ENCODE peak calls at places on chromosome 15, in four cellular contexts. E is body of pancreas, C is heart left ventricle, T is GM12878. A is an unnamed sample.
A peak's percentile ranks its signal among the peaks of the same experiment; 100 is the strongest.

GRCh38 chr15:39976291-39977274 is 42.7 kb downstream of the EIF2AK4 start:
- DNase-seq in E (peak; percentile 46), C (peak; percentile 63), T (no peak), A (peak; percentile 92)

GRCh38 chr15:78327442-78327841 is 12.7 kb upstream of the CRABP1 start:
- DNase-seq in E (no peak), C (no peak), T (no peak), A (no peak)

GRCh38 chr15:43911235-43911661 is 84.4 kb downstream of the WDR76 start:
- DNase-seq in E (no peak), C (peak; percentile 46), T (no peak), A (no peak)

GRCh38 chr15:63818191-63818590 is 15.6 kb downstream of the HERC1 start:
- DNase-seq in E (peak; percentile 45), C (no peak), T (no peak), A (no peak)

GRCh38 chr15:100879046-100879445 is 585 bp upstream of the ALDH1A3 start:
- DNase-seq in E (peak; percentile 28), C (no peak), T (no peak), A (no peak)

GRCh38 chr15:40398413-40398873 is 7.2 kb upstream of the IVD start:
- DNase-seq in E (no peak), C (no peak), T (peak; percentile 58), A (no peak)

GRCh38 chr15:68674975-68675374 is 96.2 kb downstream of the CORO2B start:
- DNase-seq in E (no peak), C (no peak), T (peak; percentile 4), A (no peak)

GRCh38 chr15:74253276-74253921 is 17.3 kb downstream of the CCDC33 start:
- DNase-seq in E (no peak), C (no peak), T (no peak), A (no peak)

GRCh38 chr15:86001200-86001599 is 78.5 kb upstream of the AGBL1 start:
- DNase-seq in E (no peak), C (no peak), T (no peak), A (no peak)

GRCh38 chr15:64001148-64001547 is 45.1 kb downstream of the DAPK2 start:
- DNase-seq in E (no peak), C (no peak), T (no peak), A (no peak)

GRCh38 chr15:53862371-53862770 is 102.9 kb upstream of the WDR72 start:
- DNase-seq in E (no peak), C (no peak), T (no peak), A (no peak)

GRCh38 chr15:64938192-64938591 is 26.5 kb downstream of the ANKDD1A start:
- DNase-seq in E (no peak), C (no peak), T (no peak), A (no peak)

GRCh38 chr15:74426404-74427281 is 7.1 kb downstream of the SEMA7A start:
- DNase-seq in E (no peak), C (no peak), T (no peak), A (no peak)

GRCh38 chr15:20376872-20377271 is 164.7 kb downstream of the GOLGA6L6 start:
- DNase-seq in E (no peak), C (no peak), T (no peak), A (no peak)

GRCh38 chr15:41492597-41493204 is 973 bp upstream of the ITPKA start:
- DNase-seq in E (no peak), C (no peak), T (no peak), A (no peak)

GRCh38 chr15:26731965-26732364 is 40.9 kb downstream of the GABRB3 start:
- DNase-seq in E (no peak), C (no peak), T (no peak), A (no peak)

GRCh38 chr15:74616020-74616939 is 644 bp downstream of the CLK3 start:
- DNase-seq in E (peak; percentile 84), C (peak; percentile 85), T (no peak), A (peak; percentile 89)

GRCh38 chr15:67801142-67801541 is 24.2 kb upstream of the SKOR1 start:
- DNase-seq in E (no peak), C (no peak), T (no peak), A (no peak)

GRCh38 chr15:32033186-32033890 is 3.0 kb downstream of the CHRNA7 start:
- DNase-seq in E (peak; percentile 59), C (no peak), T (no peak), A (no peak)

GRCh38 chr15:78873796-78874761 is 1.4 kb downstream of the MORF4L1 start:
- DNase-seq in E (peak; percentile 43), C (no peak), T (no peak), A (no peak)

GRCh38 chr15:80977627-80978036 is 12.0 kb downstream of the MESD start:
- DNase-seq in E (peak; percentile 70), C (peak; percentile 58), T (no peak), A (peak; percentile 74)

GRCh38 chr15:94324117-94324826 is 92.9 kb downstream of the MCTP2 start:
- DNase-seq in E (peak; percentile 53), C (no peak), T (peak; percentile 45), A (no peak)

GRCh38 chr15:70504305-70504951 is 258.9 kb downstream of the UACA start:
- DNase-seq in E (peak; percentile 44), C (peak; percentile 73), T (no peak), A (peak; percentile 78)

GRCh38 chr15:53974813-53975212 is 3.4 kb upstream of the UNC13C start:
- DNase-seq in E (no peak), C (no peak), T (no peak), A (no peak)

GRCh38 chr15:78749831-78750230 is 61.4 kb downstream of the ADAMTS7 start:
- DNase-seq in E (no peak), C (no peak), T (no peak), A (peak; percentile 83)

GRCh38 chr15:31149987-31150386 is 48.5 kb upstream of the TRPM1 start:
- DNase-seq in E (no peak), C (no peak), T (no peak), A (no peak)

GRCh38 chr15:60660290-60661051 is 181.5 kb upstream of the ICE2 start:
- DNase-seq in E (no peak), C (no peak), T (no peak), A (no peak)

GRCh38 chr15:59516655-59517461 is 78.9 kb downstream of the FAM81A start:
- DNase-seq in E (no peak), C (no peak), T (no peak), A (no peak)

GRCh38 chr15:59105839-59106238 is 893 bp downstream of the CCNB2 start:
- DNase-seq in E (no peak), C (no peak), T (no peak), A (no peak)

GRCh38 chr15:84983299-84983698 is 1.6 kb downstream of the PDE8A start:
- DNase-seq in E (no peak), C (no peak), T (no peak), A (no peak)

GRCh38 chr15:84982301-84982920 is 755 bp downstream of the PDE8A start:
- DNase-seq in E (peak; percentile 64), C (peak; percentile 40), T (no peak), A (peak; percentile 54)

GRCh38 chr15:84981054-84981710 is 474 bp upstream of the PDE8A start:
- DNase-seq in E (peak; percentile 95), C (peak; percentile 97), T (peak; percentile 87), A (peak; percentile 95)

GRCh38 chr15:84980196-84981053 is 1.2 kb upstream of the PDE8A start:
- DNase-seq in E (peak; percentile 88), C (peak; percentile 88), T (peak; percentile 45), A (peak; percentile 97)

DNA sequence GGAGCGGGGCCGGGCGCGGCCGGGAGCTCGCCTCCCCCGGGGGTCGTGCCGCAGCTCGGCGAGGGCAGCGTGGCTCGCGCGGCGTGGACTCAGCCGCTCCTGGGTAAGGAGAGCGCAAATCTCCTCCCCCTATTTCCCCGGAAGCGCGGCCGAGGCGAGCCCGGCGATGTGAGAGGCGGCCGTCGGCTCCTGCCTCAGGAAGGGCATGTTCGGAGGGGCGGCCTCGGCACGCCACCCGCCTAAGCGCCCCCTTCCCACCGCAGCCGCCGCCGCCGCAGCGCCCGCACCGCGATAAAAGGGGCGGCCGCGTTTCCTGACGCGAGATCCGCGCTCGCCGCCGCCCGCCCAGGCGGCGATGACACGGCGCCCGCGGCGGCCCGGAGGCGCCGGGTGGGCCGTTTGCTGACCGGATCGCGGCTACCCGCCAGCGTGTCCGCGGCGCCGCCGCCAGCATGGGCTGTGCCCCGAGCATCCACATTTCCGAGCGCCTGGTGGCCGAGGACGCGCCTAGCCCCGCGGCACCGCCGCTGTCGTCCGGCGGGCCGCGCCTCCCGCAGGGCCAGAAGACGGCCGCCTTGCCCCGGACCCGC is at the start of gene PDE8A:
- DNase-seq in E (peak; percentile 58), C (peak; percentile 35), T (no peak), A (peak; percentile 44)
- TF ChIP-seq POLR2A in E (no peak), C (no peak), T (peak; percentile 63), A (no peak)

GRCh38 chr15:99741835-99742234 is 8.6 kb upstream of the LYSMD4 start:
- DNase-seq in E (no peak), C (no peak), T (no peak), A (no peak)
- TF ChIP-seq POLR2A in E (no peak), C (no peak), T (no peak), A (no peak)

GRCh38 chr15:42724276-42724675 is 12.7 kb downstream of the CDAN1 start:
- DNase-seq in E (no peak), C (no peak), T (no peak), A (no peak)

GRCh38 chr15:42720071-42720470 is 16.9 kb downstream of the CDAN1 start:
- DNase-seq in E (no peak), C (no peak), T (no peak), A (no peak)

GRCh38 chr15:42723068-42723467 is 13.9 kb downstream of the CDAN1 start:
- DNase-seq in E (no peak), C (no peak), T (no peak), A (no peak)

GRCh38 chr15:42719051-42719450 is 17.9 kb downstream of the CDAN1 start:
- DNase-seq in E (no peak), C (no peak), T (no peak), A (no peak)

DNA sequence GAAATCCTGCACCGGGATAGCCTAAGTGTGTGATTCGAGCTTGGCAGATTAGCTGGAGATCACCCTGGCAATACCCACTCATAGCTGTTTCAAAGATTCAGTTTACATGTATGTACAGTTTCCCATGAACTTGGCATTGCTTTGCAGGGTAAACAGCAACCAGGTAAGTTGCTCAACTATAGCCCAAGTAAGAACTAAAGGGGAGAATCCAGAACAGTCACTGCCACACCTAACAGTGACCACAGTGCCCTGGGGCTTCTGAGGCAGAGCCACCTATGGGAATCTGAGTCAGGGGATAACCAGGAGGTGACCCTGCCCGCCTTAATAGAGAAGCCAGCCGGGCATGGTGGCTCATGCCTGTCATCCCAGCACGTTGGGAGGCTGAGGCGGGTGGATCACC is 15.9 kb downstream of the CDAN1 start:
- DNase-seq in E (no peak), C (no peak), T (no peak), A (no peak)
- TF ChIP-seq POLR2A in E (no peak), C (no peak), T (no peak), A (no peak)

DNA sequence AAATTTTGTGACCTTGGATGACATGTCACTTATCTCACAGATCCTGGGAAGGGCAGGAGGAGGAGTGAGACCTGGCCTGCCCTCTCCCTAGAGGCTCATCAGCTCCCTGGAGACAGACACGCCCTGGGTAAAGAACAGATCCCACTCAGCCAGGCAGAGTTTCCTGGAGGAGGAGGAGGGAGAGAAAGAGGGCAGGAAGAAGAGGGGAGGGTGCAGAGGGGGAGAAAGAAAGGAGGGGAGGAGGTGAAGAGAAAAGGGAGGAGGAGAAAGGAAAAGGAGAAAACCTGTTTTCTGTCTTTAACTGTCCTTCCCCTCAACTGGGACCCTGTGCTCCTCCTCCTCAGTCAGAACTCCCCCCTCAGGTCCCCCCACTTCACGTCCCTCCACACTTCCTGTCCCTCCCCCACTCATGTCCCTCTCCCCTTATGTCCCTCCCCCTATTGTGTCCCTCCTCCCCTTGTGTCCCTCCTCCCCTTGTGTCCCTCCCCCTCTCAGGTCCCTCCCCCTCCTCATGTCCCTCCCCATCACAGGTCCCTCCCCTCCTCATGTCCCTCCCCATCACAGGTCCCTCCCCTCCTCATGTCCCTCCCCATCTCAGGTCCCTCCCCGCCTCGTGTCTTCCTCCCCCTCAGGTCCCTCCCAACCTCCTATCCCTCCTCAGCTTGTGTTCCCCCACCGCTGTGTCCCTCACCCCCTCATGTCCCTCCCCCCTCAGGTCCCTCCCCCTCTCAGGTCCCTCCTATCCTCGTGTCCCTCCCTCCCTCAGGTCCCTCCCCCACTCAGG is 52.3 kb upstream of the CGNL1 start:
- DNase-seq in E (no peak), C (no peak), T (no peak), A (peak; percentile 48)
- TF ChIP-seq POLR2A in E (no peak), C (no peak), T (no peak), A (no peak)

A was measured in upper lobe of left lung.